ENCODE peak calls at places on chromosomes 2 and 18, in eight cellular contexts. One of them, this sample, is unnamed.

GRCh38 chr2:10704034-10704594 is 14.3 kb upstream of the NOL10 start:
- DNase-seq in neural progenitor cell: no peak
- DNase-seq in endodermal cell: peak
- DNase-seq in IMR-90: no peak
- DNase-seq in GM23248: no peak
- DNase-seq in trophoblast cell: no peak
- DNase-seq in astrocyte: no peak
- DNase-seq in fibroblast of lung: no peak
- DNase-seq in this sample: no peak

GRCh38 chr18:58631301-58631700 is 2.4 kb upstream of the ALPK2 start:
- DNase-seq in neural progenitor cell: no peak
- DNase-seq in endodermal cell: no peak
- DNase-seq in IMR-90: no peak
- DNase-seq in GM23248: no peak
- DNase-seq in trophoblast cell: no peak
- DNase-seq in astrocyte: no peak
- DNase-seq in fibroblast of lung: no peak
- DNase-seq in this sample: no peak

GRCh38 chr2:167940361-167940744 is 307.0 kb downstream of the STK39 start:
- DNase-seq in neural progenitor cell: no peak
- DNase-seq in endodermal cell: no peak
- DNase-seq in IMR-90: no peak
- DNase-seq in GM23248: peak
- DNase-seq in trophoblast cell: no peak
- DNase-seq in astrocyte: no peak
- DNase-seq in fibroblast of lung: no peak
- DNase-seq in this sample: no peak

GRCh38 chr2:183011741-183012140 is 26.5 kb downstream of the NCKAP1 start:
- DNase-seq in neural progenitor cell: no peak
- DNase-seq in endodermal cell: no peak
- DNase-seq in IMR-90: no peak
- DNase-seq in GM23248: no peak
- DNase-seq in trophoblast cell: no peak
- DNase-seq in astrocyte: no peak
- DNase-seq in fibroblast of lung: no peak
- DNase-seq in this sample: no peak

GRCh38 chr2:148042219-148042618 is 21.3 kb downstream of the MBD5 start:
- DNase-seq in neural progenitor cell: no peak
- DNase-seq in endodermal cell: no peak
- DNase-seq in IMR-90: peak
- DNase-seq in GM23248: peak
- DNase-seq in trophoblast cell: no peak
- DNase-seq in astrocyte: no peak
- DNase-seq in fibroblast of lung: no peak
- DNase-seq in this sample: no peak

GRCh38 chr18:68150976-68151375 is 563.9 kb downstream of the TMX3 start:
- DNase-seq in neural progenitor cell: no peak
- DNase-seq in endodermal cell: no peak
- DNase-seq in IMR-90: no peak
- DNase-seq in GM23248: no peak
- DNase-seq in trophoblast cell: no peak
- DNase-seq in astrocyte: no peak
- DNase-seq in fibroblast of lung: no peak
- DNase-seq in this sample: no peak

GRCh38 chr2:44310287-44310686 is 35.0 kb downstream of the SLC3A1 start:
- DNase-seq in neural progenitor cell: no peak
- DNase-seq in endodermal cell: no peak
- DNase-seq in IMR-90: no peak
- DNase-seq in GM23248: peak
- DNase-seq in trophoblast cell: no peak
- DNase-seq in astrocyte: no peak
- DNase-seq in fibroblast of lung: no peak
- DNase-seq in this sample: no peak

GRCh38 chr18:5059540-5060032 is 137.5 kb downstream of the AKAIN1 start:
- DNase-seq in neural progenitor cell: no peak
- DNase-seq in endodermal cell: no peak
- DNase-seq in IMR-90: no peak
- DNase-seq in GM23248: no peak
- DNase-seq in trophoblast cell: no peak
- DNase-seq in astrocyte: no peak
- DNase-seq in fibroblast of lung: no peak
- DNase-seq in this sample: no peak

GRCh38 chr18:47054369-47054768 is 18.9 kb upstream of the ELOA2 start:
- DNase-seq in neural progenitor cell: no peak
- DNase-seq in endodermal cell: no peak
- DNase-seq in IMR-90: no peak
- DNase-seq in GM23248: no peak
- DNase-seq in trophoblast cell: no peak
- DNase-seq in astrocyte: no peak
- DNase-seq in fibroblast of lung: no peak
- DNase-seq in this sample: no peak

GRCh38 chr2:26986576-26986975 is 16.1 kb downstream of the MAPRE3 start:
- DNase-seq in neural progenitor cell: no peak
- DNase-seq in endodermal cell: no peak
- DNase-seq in IMR-90: no peak
- DNase-seq in GM23248: no peak
- DNase-seq in trophoblast cell: no peak
- DNase-seq in astrocyte: peak
- DNase-seq in fibroblast of lung: no peak
- DNase-seq in this sample: no peak

GRCh38 chr2:134169788-134170187 is 84.1 kb upstream of the MGAT5 start:
- DNase-seq in neural progenitor cell: no peak
- DNase-seq in endodermal cell: no peak
- DNase-seq in IMR-90: no peak
- DNase-seq in GM23248: no peak
- DNase-seq in trophoblast cell: no peak
- DNase-seq in astrocyte: no peak
- DNase-seq in fibroblast of lung: no peak
- DNase-seq in this sample: no peak

GRCh38 chr2:170771049-170771937 is 1.1 kb downstream of the ERICH2 start:
- DNase-seq in neural progenitor cell: peak
- DNase-seq in endodermal cell: peak
- DNase-seq in IMR-90: peak
- DNase-seq in GM23248: peak
- DNase-seq in trophoblast cell: peak
- DNase-seq in astrocyte: peak
- DNase-seq in fibroblast of lung: peak
- DNase-seq in this sample: no peak

GRCh38 chr2:128941676-128942075 is 623.0 kb upstream of the HS6ST1 start:
- DNase-seq in neural progenitor cell: no peak
- DNase-seq in endodermal cell: no peak
- DNase-seq in IMR-90: no peak
- DNase-seq in GM23248: no peak
- DNase-seq in trophoblast cell: no peak
- DNase-seq in astrocyte: no peak
- DNase-seq in fibroblast of lung: no peak
- DNase-seq in this sample: no peak

GRCh38 chr2:230922951-230923717 is 1.9 kb downstream of the GPR55 start:
- DNase-seq in neural progenitor cell: no peak
- DNase-seq in endodermal cell: peak
- DNase-seq in IMR-90: no peak
- DNase-seq in GM23248: no peak
- DNase-seq in trophoblast cell: no peak
- DNase-seq in astrocyte: no peak
- DNase-seq in fibroblast of lung: no peak
- DNase-seq in this sample: no peak

GRCh38 chr2:163401481-163401880 is 334.3 kb downstream of the FIGN start:
- DNase-seq in neural progenitor cell: no peak
- DNase-seq in endodermal cell: no peak
- DNase-seq in IMR-90: peak
- DNase-seq in GM23248: peak
- DNase-seq in trophoblast cell: no peak
- DNase-seq in astrocyte: peak
- DNase-seq in fibroblast of lung: peak
- DNase-seq in this sample: no peak

DNA sequence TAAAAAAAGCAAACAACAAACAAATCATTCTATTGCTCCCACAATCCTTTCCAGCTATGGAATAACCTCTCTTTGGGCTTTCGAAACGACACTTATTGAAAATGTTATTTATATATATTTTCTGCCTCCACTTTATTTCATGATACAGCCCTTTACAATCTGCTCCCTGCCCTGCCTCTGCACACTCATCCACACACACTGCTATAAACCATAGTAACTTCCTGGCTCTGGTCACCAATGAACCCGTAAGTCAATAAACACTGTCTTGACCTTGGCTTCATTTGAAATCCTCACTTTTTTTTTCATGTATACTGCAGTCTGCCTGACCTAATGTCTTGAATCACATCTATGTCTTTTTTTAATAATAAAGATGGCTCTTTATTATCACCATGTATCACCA is 161.5 kb downstream of the SLC39A10 start:
- DNase-seq in neural progenitor cell: no peak
- DNase-seq in endodermal cell: no peak
- DNase-seq in IMR-90: peak
- DNase-seq in GM23248: peak
- DNase-seq in trophoblast cell: no peak
- DNase-seq in astrocyte: peak
- DNase-seq in fibroblast of lung: peak
- DNase-seq in this sample: no peak
- H3K9ac ChIP-seq in neural progenitor cell: no peak
- H3K9ac ChIP-seq in endodermal cell: no peak
- H3K9ac ChIP-seq in IMR-90: no peak
- H3K9ac ChIP-seq in GM23248: no peak
- H3K9ac ChIP-seq in trophoblast cell: no peak
- H3K9ac ChIP-seq in astrocyte: no peak
- H3K9ac ChIP-seq in fibroblast of lung: no peak
- H3K9ac ChIP-seq in this sample: no peak

DNA sequence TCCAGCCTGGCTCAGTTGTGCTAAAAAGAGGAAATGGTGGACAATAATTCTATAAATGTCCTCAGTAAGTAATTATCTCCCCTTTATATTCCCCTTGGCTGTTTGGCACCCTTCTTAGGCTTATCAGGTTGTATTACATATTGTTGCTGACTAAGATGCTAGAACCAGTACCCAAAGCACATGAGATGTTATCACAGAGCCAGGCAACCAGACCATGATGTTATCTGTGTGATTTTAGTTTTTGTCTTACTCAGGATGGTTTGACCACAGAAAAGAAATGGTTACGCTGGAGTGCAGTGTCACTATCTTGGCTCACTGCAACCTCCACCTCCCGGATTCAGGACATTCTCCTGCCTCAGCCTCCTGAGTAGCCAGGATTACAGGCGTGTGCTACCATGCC is 15.1 kb downstream of the R3HDM1 start:
- DNase-seq in neural progenitor cell: no peak
- DNase-seq in endodermal cell: no peak
- DNase-seq in IMR-90: no peak
- DNase-seq in GM23248: no peak
- DNase-seq in trophoblast cell: no peak
- DNase-seq in astrocyte: no peak
- DNase-seq in fibroblast of lung: no peak
- DNase-seq in this sample: no peak
- H3K27ac ChIP-seq in neural progenitor cell: no peak
- H3K27ac ChIP-seq in endodermal cell: no peak
- H3K27ac ChIP-seq in IMR-90: no peak
- H3K27ac ChIP-seq in GM23248: no peak
- H3K27ac ChIP-seq in trophoblast cell: no peak
- H3K27ac ChIP-seq in astrocyte: no peak
- H3K27ac ChIP-seq in fibroblast of lung: no peak
- H3K27ac ChIP-seq in this sample: no peak

GRCh38 chr18:3624546-3624817 is 174.5 kb downstream of the TGIF1 start:
- DNase-seq in neural progenitor cell: no peak
- DNase-seq in endodermal cell: no peak
- DNase-seq in IMR-90: no peak
- DNase-seq in GM23248: no peak
- DNase-seq in trophoblast cell: no peak
- DNase-seq in astrocyte: no peak
- DNase-seq in fibroblast of lung: no peak
- DNase-seq in this sample: no peak

GRCh38 chr18:3625717-3626091 is 175.7 kb downstream of the TGIF1 start:
- DNase-seq in neural progenitor cell: no peak
- DNase-seq in endodermal cell: no peak
- DNase-seq in IMR-90: peak
- DNase-seq in GM23248: no peak
- DNase-seq in trophoblast cell: peak
- DNase-seq in astrocyte: no peak
- DNase-seq in fibroblast of lung: no peak
- DNase-seq in this sample: no peak

GRCh38 chr18:3623769-3624545 is 174.0 kb downstream of the TGIF1 start:
- DNase-seq in neural progenitor cell: peak
- DNase-seq in endodermal cell: peak
- DNase-seq in IMR-90: peak
- DNase-seq in GM23248: peak
- DNase-seq in trophoblast cell: peak
- DNase-seq in astrocyte: peak
- DNase-seq in fibroblast of lung: peak
- DNase-seq in this sample: peak

GRCh38 chr18:3626927-3627240 is 176.9 kb downstream of the TGIF1 start:
- DNase-seq in neural progenitor cell: no peak
- DNase-seq in endodermal cell: no peak
- DNase-seq in IMR-90: no peak
- DNase-seq in GM23248: no peak
- DNase-seq in trophoblast cell: peak
- DNase-seq in astrocyte: no peak
- DNase-seq in fibroblast of lung: no peak
- DNase-seq in this sample: no peak

DNA sequence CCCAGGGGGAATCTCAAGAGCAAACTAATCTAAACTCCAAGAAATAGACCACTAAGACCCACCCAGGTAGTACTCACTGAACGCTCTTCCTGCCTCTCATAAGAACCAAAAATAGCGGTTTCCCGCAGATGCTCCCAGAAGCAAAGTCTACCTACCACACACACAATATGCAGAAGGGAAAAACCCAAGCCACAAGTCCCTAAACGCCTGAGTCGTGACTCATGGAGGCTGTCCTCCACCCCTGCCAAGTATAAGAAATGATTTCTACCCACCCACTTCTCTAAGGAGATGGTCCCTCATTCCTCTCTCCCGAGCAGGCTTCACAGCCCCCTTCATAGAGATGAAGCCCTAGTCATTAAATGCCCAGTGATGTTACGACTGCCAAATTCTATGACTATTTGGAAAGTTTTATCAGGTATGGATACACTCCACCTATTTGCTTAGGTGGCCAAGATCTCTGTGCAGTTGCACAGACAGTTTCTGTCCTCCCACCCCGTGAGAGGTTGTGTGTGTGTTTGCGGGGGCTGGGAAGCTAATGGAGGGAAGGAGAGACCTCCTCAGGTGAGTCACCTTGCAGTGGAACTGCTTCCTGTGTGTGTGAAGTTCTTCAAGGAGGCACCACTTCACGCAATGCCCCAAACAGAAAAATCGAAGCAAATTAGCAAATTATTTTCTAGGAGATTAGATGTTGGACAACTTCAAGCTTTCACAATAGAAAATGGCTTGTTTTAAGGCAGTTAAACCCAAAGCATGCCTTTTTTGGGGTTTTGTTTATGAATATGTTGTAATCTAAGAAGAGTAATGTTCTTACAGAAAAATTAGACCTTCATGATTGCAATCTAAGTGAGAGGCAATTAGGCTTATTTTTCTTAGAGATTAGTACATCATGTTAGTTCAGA is 175.1 kb downstream of the TGIF1 start:
- DNase-seq in neural progenitor cell: no peak
- DNase-seq in endodermal cell: peak
- DNase-seq in IMR-90: peak
- DNase-seq in GM23248: peak
- DNase-seq in trophoblast cell: peak
- DNase-seq in astrocyte: peak
- DNase-seq in fibroblast of lung: peak
- DNase-seq in this sample: peak
- H3K4me3 ChIP-seq in neural progenitor cell: no peak
- H3K4me3 ChIP-seq in endodermal cell: no peak
- H3K4me3 ChIP-seq in IMR-90: peak
- H3K4me3 ChIP-seq in GM23248: peak
- H3K4me3 ChIP-seq in trophoblast cell: no peak
- H3K4me3 ChIP-seq in astrocyte: peak
- H3K4me3 ChIP-seq in fibroblast of lung: peak
- H3K4me3 ChIP-seq in this sample: peak

GRCh38 chr18:77108001-77108692 is 24.4 kb downstream of the MBP start:
- DNase-seq in neural progenitor cell: peak
- DNase-seq in endodermal cell: no peak
- DNase-seq in IMR-90: peak
- DNase-seq in GM23248: peak
- DNase-seq in trophoblast cell: no peak
- DNase-seq in astrocyte: peak
- DNase-seq in fibroblast of lung: peak
- DNase-seq in this sample: no peak
- H3K9ac ChIP-seq in neural progenitor cell: no peak
- H3K9ac ChIP-seq in endodermal cell: no peak
- H3K9ac ChIP-seq in IMR-90: peak
- H3K9ac ChIP-seq in GM23248: peak
- H3K9ac ChIP-seq in trophoblast cell: no peak
- H3K9ac ChIP-seq in astrocyte: peak
- H3K9ac ChIP-seq in fibroblast of lung: peak
- H3K9ac ChIP-seq in this sample: no peak